ENCODE peak calls at places on chromosomes 1 and 21, in nine cellular contexts. Z, H, B, X, F, N, Y, S and C are unnamed samples.

GRCh38 chr1:182249201-182249676 is 142.4 kb downstream of the GLUL start:
- DNase-seq in Z (no peak), H (no peak), B (no peak), X (no peak), F (no peak), N (no peak), Y (no peak), S (no peak), C (no peak)

GRCh38 chr21:16058896-16059295 is 329.1 kb downstream of the USP25 start:
- DNase-seq in Z (no peak), H (peak), B (no peak), X (no peak), F (no peak), N (no peak), Y (no peak), S (no peak), C (no peak)

GRCh38 chr1:119680723-119681122 is 31.0 kb upstream of the PHGDH start:
- DNase-seq in Z (no peak), H (no peak), B (no peak), X (no peak), F (no peak), N (no peak), Y (no peak), S (no peak), C (no peak)

GRCh38 chr1:230713915-230714764 is at the start of gene AGT:
- DNase-seq in Z (peak), H (peak), B (no peak), X (no peak), F (no peak), N (no peak), Y (no peak), S (peak), C (no peak)

GRCh38 chr1:20365421-20366075 is 74.9 kb downstream of the VWA5B1 start:
- DNase-seq in Z (no peak), H (no peak), B (no peak), X (no peak), F (no peak), N (no peak), Y (no peak), S (no peak), C (no peak)

GRCh38 chr1:154759196-154759595 is 110.9 kb downstream of the KCNN3 start:
- DNase-seq in Z (no peak), H (no peak), B (no peak), X (no peak), F (no peak), N (no peak), Y (no peak), S (no peak), C (peak)

GRCh38 chr1:56819393-56819899 is at the start of gene FYB2:
- DNase-seq in Z (no peak), H (no peak), B (no peak), X (no peak), F (peak), N (no peak), Y (no peak), S (no peak), C (no peak)

GRCh38 chr1:192588546-192588945 is 13.0 kb downstream of the RGS1 start:
- DNase-seq in Z (no peak), H (peak), B (no peak), X (no peak), F (no peak), N (no peak), Y (no peak), S (no peak), C (no peak)

GRCh38 chr1:12477936-12478611 is 139.9 kb downstream of the DHRS3 start:
- DNase-seq in Z (peak), H (peak), B (peak), X (no peak), F (no peak), N (no peak), Y (peak), S (no peak), C (no peak)

GRCh38 chr1:198519639-198520501 is 20.6 kb downstream of the ATP6V1G3 start:
- DNase-seq in Z (no peak), H (no peak), B (no peak), X (no peak), F (no peak), N (peak), Y (no peak), S (no peak), C (peak)

GRCh38 chr1:221040074-221040473 is 160.8 kb downstream of the HLX start:
- DNase-seq in Z (no peak), H (no peak), B (no peak), X (no peak), F (no peak), N (no peak), Y (no peak), S (no peak), C (no peak)

GRCh38 chr1:171484760-171485374 is 463 bp upstream of the PRRC2C start:
- DNase-seq in Z (no peak), H (no peak), B (no peak), X (no peak), F (no peak), N (no peak), Y (no peak), S (no peak), C (no peak)

GRCh38 chr1:89821322-89822108 is 683 bp downstream of the LRRC8D start:
- DNase-seq in Z (no peak), H (peak), B (peak), X (peak), F (peak), N (peak), Y (peak), S (no peak), C (peak)

GRCh38 chr1:6473974-6474814 is 8.2 kb upstream of the TNFRSF25 start:
- DNase-seq in Z (no peak), H (no peak), B (no peak), X (no peak), F (no peak), N (no peak), Y (no peak), S (no peak), C (no peak)

GRCh38 chr1:225866061-225866844 is 15.9 kb downstream of the TMEM63A start:
- DNase-seq in Z (peak), H (peak), B (no peak), X (peak), F (no peak), N (peak), Y (no peak), S (no peak), C (peak)